ENCODE peak calls at places on chromosomes 11 and 22, in four cellular contexts. T is non-pigmented ciliary epithelial cell; W is putamen; U is CD4-positive, alpha-beta memory T cell. F is an unnamed sample.

GRCh38 chr11:132064987-132065620 is 694.7 kb downstream of the NTM start:
- DNase-seq in U (no peak), W (no peak), T (peak), F (peak)

GRCh38 chr11:10405858-10406592 is 49.0 kb upstream of the AMPD3 start:
- DNase-seq in W (peak), U (peak), T (peak), F (peak)

GRCh38 chr11:10920205-10920604 is 62.4 kb upstream of the ZBED5 start:
- DNase-seq in T (no peak), U (no peak), W (no peak), F (no peak)

GRCh38 chr11:1573847-1574255 is 1.8 kb upstream of the DUSP8 start:
- DNase-seq in W (no peak), U (no peak), T (no peak), F (no peak)

GRCh38 chr11:124669193-124669592 is 4.3 kb downstream of the SIAE start:
- DNase-seq in U (peak), T (no peak), W (no peak), F (no peak)

GRCh38 chr22:35484651-35485372 is 55.8 kb upstream of the RASD2 start:
- DNase-seq in T (no peak), W (no peak), U (no peak), F (no peak)

GRCh38 chr11:116168459-116168787 is 604.4 kb downstream of the BUD13 start:
- DNase-seq in U (no peak), W (no peak), T (no peak), F (no peak)

GRCh38 chr11:19160839-19161238 is 40.9 kb downstream of the CSRP3 start:
- DNase-seq in U (no peak), W (no peak), T (no peak), F (no peak)

GRCh38 chr11:96259053-96259837 is 83.8 kb downstream of the MAML2 start:
- DNase-seq in U (no peak), W (no peak), T (no peak), F (peak)

GRCh38 chr11:129591527-129591926 is 215.9 kb downstream of the BARX2 start:
- DNase-seq in W (no peak), T (no peak), U (no peak), F (no peak)

GRCh38 chr11:104531894-104532293 is 366.4 kb downstream of the CASP12 start:
- DNase-seq in U (no peak), W (no peak), T (no peak), F (no peak)

GRCh38 chr22:21652547-21653545 is 10.7 kb downstream of the SDF2L1 start:
- DNase-seq in U (no peak), W (no peak), T (no peak), F (no peak)

GRCh38 chr11:12832828-12833227 is 158.6 kb downstream of the TEAD1 start:
- DNase-seq in U (no peak), T (no peak), W (no peak), F (no peak)

GRCh38 chr11:121318848-121319834 is 26.6 kb downstream of the SC5D start:
- DNase-seq in U (peak), W (peak), T (peak), F (no peak)

GRCh38 chr11:130553306-130553705 is 104.9 kb downstream of the ADAMTS15 start:
- DNase-seq in T (no peak), U (no peak), W (no peak), F (no peak)

GRCh38 chr11:45048870-45049825 is 97.3 kb upstream of the PRDM11 start:
- DNase-seq in T (no peak), W (no peak), U (no peak), F (no peak)